ENCODE peak calls at places on chromosomes 6 and 20, in six cellular contexts. L is right cardiac atrium; R is stimulated activated naive B cell treated with anti-CD40 and anti-IgM and Interleukin-4, amounts not matched to agents 10 μg/mL and 1 μg/mL and 100 μg/mL, for 72 hours; O is Kasumi-1; M is activated CD4-positive, alpha-beta T cell treated with anti-CD3 and anti-CD28 coated beads for 4 hours; G is iPS-NIHi11. S is an unnamed sample.

GRCh38 chr6:35590622-35591066 is 77.9 kb upstream of the TULP1 start:
- DNase-seq in L (peak; percentile 91), R (no peak), O (no peak), M (no peak), G (no peak), S (no peak)

GRCh38 chr20:56403465-56403864 is 8.6 kb upstream of the CASS4 start:
- DNase-seq in L (no peak), R (no peak), O (no peak), M (no peak), G (no peak), S (no peak)

GRCh38 chr6:166301611-166302529 is 6.3 kb downstream of the PRR18 start:
- DNase-seq in L (no peak), R (no peak), O (no peak), M (no peak), G (no peak), S (no peak)

GRCh38 chr20:38108438-38109024 is 56.5 kb downstream of the TGM2 start:
- DNase-seq in L (peak; percentile 86), R (no peak), O (no peak), M (no peak), G (no peak), S (no peak)

GRCh38 chr20:37912874-37913273 is 9.9 kb downstream of the VSTM2L start:
- DNase-seq in L (no peak), R (no peak), O (no peak), M (no peak), G (no peak), S (no peak)

GRCh38 chr20:4375881-4376280 is 345.8 kb upstream of the PRND start:
- DNase-seq in L (peak; percentile 45), R (no peak), O (peak; percentile 60), M (no peak), G (no peak), S (peak; percentile 65)

GRCh38 chr6:40722553-40723258 is 135.5 kb upstream of the LRFN2 start:
- DNase-seq in L (no peak), R (no peak), O (no peak), M (no peak), G (no peak), S (no peak)

GRCh38 chr20:426564-426963 is 18.5 kb downstream of the RBCK1 start:
- DNase-seq in L (no peak), R (no peak), O (no peak), M (no peak), G (no peak), S (no peak)

GRCh38 chr6:168408504-168409136 is 32.4 kb upstream of the SMOC2 start:
- DNase-seq in L (no peak), R (no peak), O (no peak), M (no peak), G (no peak), S (no peak)

S was measured in KBM-7.